ENCODE peak calls at places on chromosome 14, in six cellular contexts. P is H9, N is NCI-H510A, I is NAMALWA, V is sciatic nerve, A is anterior cingulate cortex. O is an unnamed sample.

GRCh38 chr14:57889245-57889644 is 23.4 kb upstream of the SLC35F4 start:
- DNase-seq in P (no peak), V (no peak), N (no peak), I (no peak), A (no peak), O (no peak)

GRCh38 chr14:86153480-86153879 is 623.5 kb downstream of the FLRT2 start:
- DNase-seq in I (peak), A (no peak), V (no peak), N (no peak), P (no peak), O (no peak)

GRCh38 chr14:34250959-34251358 is 211.1 kb downstream of the SPTSSA start:
- DNase-seq in P (no peak), N (no peak), A (no peak), V (no peak), I (no peak), O (no peak)

GRCh38 chr14:50094056-50094455 is 22.3 kb downstream of the VCPKMT start:
- DNase-seq in V (no peak), N (no peak), A (no peak), P (no peak), I (no peak), O (no peak)

GRCh38 chr14:50008562-50009355 is 107.6 kb downstream of the VCPKMT start:
- DNase-seq in P (no peak), I (no peak), N (no peak), A (no peak), V (no peak), O (no peak)

GRCh38 chr14:95770777-95771176 is 56.9 kb upstream of the TCL1A start:
- DNase-seq in A (no peak), P (no peak), I (peak), N (peak), V (no peak), O (no peak)

GRCh38 chr14:56491299-56492285 is 88.0 kb upstream of the TMEM260 start:
- DNase-seq in V (no peak), A (no peak), N (peak), P (peak), I (peak), O (peak)

GRCh38 chr14:101357038-101357437 is 204.3 kb upstream of the DIO3 start:
- DNase-seq in P (no peak), I (no peak), N (no peak), A (no peak), V (peak), O (no peak)

GRCh38 chr14:104427126-104427851 is 152.3 kb upstream of the C14orf180 start:
- DNase-seq in P (no peak), I (no peak), N (no peak), V (peak), A (no peak), O (no peak)

GRCh38 chr14:50527970-50528369 is 4.4 kb downstream of the MAP4K5 start:
- DNase-seq in P (no peak), I (no peak), V (no peak), N (no peak), A (no peak), O (no peak)

GRCh38 chr14:29643415-29644206 is 284.0 kb downstream of the PRKD1 start:
- DNase-seq in A (no peak), V (no peak), I (no peak), N (no peak), P (no peak), O (no peak)

GRCh38 chr14:90580381-90581335 is 183.8 kb downstream of the CALM1 start:
- DNase-seq in V (no peak), A (no peak), P (no peak), I (no peak), N (no peak), O (no peak)

GRCh38 chr14:78254911-78255431 is 84.8 kb downstream of the NRXN3 start:
- DNase-seq in I (no peak), V (no peak), P (no peak), N (no peak), A (no peak), O (no peak)

GRCh38 chr14:24430143-24430681 is 458 bp downstream of the KHNYN start:
- DNase-seq in V (peak), A (peak), P (peak), I (peak), N (peak), O (peak)

GRCh38 chr14:103007555-103007954 is 49.8 kb downstream of the CDC42BPB start:
- DNase-seq in V (no peak), A (peak), N (no peak), P (no peak), I (no peak), O (no peak)

GRCh38 chr14:60233251-60233650 is 15.8 kb upstream of the PPM1A start:
- DNase-seq in A (no peak), P (no peak), V (no peak), I (no peak), N (no peak), O (no peak)

GRCh38 chr14:74302160-74302628 is 540 bp downstream of the ABCD4 start:
- DNase-seq in I (peak), N (no peak), V (no peak), P (no peak), A (no peak), O (no peak)

GRCh38 chr14:87833026-87833425 is 160.0 kb downstream of the GALC start:
- DNase-seq in A (no peak), P (no peak), N (no peak), V (no peak), I (no peak), O (no peak)

GRCh38 chr14:105069887-105070759 is 4.9 kb upstream of the GPR132 start:
- DNase-seq in N (no peak), I (no peak), A (no peak), P (peak), V (peak), O (no peak)

GRCh38 chr14:37590096-37590809 is 4.8 kb downstream of the FOXA1 start:
- DNase-seq in P (no peak), A (no peak), I (no peak), N (no peak), V (no peak), O (no peak)

GRCh38 chr14:94145902-94146527 is 16.6 kb upstream of the IFI27L2 start:
- DNase-seq in A (no peak), I (peak), P (no peak), V (no peak), N (peak), O (no peak)

GRCh38 chr14:88831285-88831684 is 6.8 kb downstream of the TTC8 start:
- DNase-seq in A (no peak), N (no peak), P (no peak), I (no peak), V (no peak), O (no peak)

GRCh38 chr14:61322799-61323290 is 1.5 kb downstream of the PRKCH start:
- DNase-seq in N (no peak), A (no peak), I (no peak), P (no peak), V (no peak), O (no peak)

O was measured in H1.